ENCODE peak calls at places on chromosome 12, in ten cellular contexts. N is left lung; M is choroid plexus epithelial cell; R is ELR; Y is psoas muscle; X is left ventricle myocardium inferior; I is naive thymus-derived CD4-positive, alpha-beta T cell; P is HEK293T; O is iris pigment epithelial cell; J is HuH-7.5. E is an unnamed sample.

GRCh38 chr12:92002195-92002649 is 143.4 kb downstream of the BTG1 start:
- DNase-seq in N (no peak), M (no peak), R (no peak), Y (no peak), X (no peak), I (no peak), P (no peak), O (no peak), J (no peak), E (no peak)

GRCh38 chr12:31227401-31227981 is 98.5 kb downstream of the SINHCAF start:
- DNase-seq in N (no peak), M (no peak), R (no peak), Y (no peak), X (no peak), I (no peak), P (no peak), O (no peak), J (no peak), E (no peak)

GRCh38 chr12:88897723-88898122 is 317.5 kb upstream of the KITLG start:
- DNase-seq in N (no peak), M (peak; percentile 53), R (peak; percentile 14), Y (no peak), X (no peak), I (no peak), P (no peak), O (peak; percentile 39), J (no peak), E (peak; percentile 21)

GRCh38 chr12:106223485-106224391 is 24.1 kb downstream of the CKAP4 start:
- DNase-seq in N (peak; percentile 70), M (peak; percentile 76), R (peak; percentile 63), Y (peak; percentile 67), X (peak; percentile 63), I (peak; percentile 66), P (peak; percentile 88), O (peak; percentile 54), J (peak; percentile 80), E (no peak)

GRCh38 chr12:81257952-81258551 is 180.2 kb downstream of the ACSS3 start:
- DNase-seq in N (no peak), M (peak; percentile 73), R (peak; percentile 44), Y (no peak), X (no peak), I (no peak), P (peak; percentile 17), O (peak; percentile 58), J (no peak), E (peak; percentile 10)

GRCh38 chr12:81077686-81078441 is at the start of gene ACSS3:
- DNase-seq in N (peak; percentile 56), M (peak; percentile 54), R (peak; percentile 6), Y (peak; percentile 70), X (peak; percentile 75), I (no peak), P (peak; percentile 43), O (peak; percentile 33), J (peak; percentile 32), E (no peak)

GRCh38 chr12:92028039-92028709 is 117.5 kb downstream of the BTG1 start:
- DNase-seq in N (no peak), M (peak; percentile 39), R (no peak), Y (no peak), X (no peak), I (no peak), P (no peak), O (peak; percentile 26), J (no peak), E (no peak)

GRCh38 chr12:11689591-11690158 is 40.2 kb downstream of the ETV6 start:
- DNase-seq in N (no peak), M (no peak), R (no peak), Y (no peak), X (no peak), I (no peak), P (no peak), O (no peak), J (no peak), E (no peak)

GRCh38 chr12:108526482-108527234 is 11.6 kb downstream of the FICD start:
- DNase-seq in N (no peak), M (peak; percentile 65), R (peak; percentile 54), Y (no peak), X (no peak), I (no peak), P (no peak), O (peak; percentile 52), J (no peak), E (no peak)

GRCh38 chr12:88314706-88315105 is 172.6 kb downstream of the TMTC3 start:
- DNase-seq in N (no peak), M (no peak), R (peak; percentile 17), Y (no peak), X (no peak), I (no peak), P (no peak), O (no peak), J (no peak), E (no peak)

GRCh38 chr12:49377386-49377785 is 10.1 kb downstream of the SPATS2 start:
- DNase-seq in N (no peak), M (no peak), R (no peak), Y (no peak), X (no peak), I (no peak), P (no peak), O (no peak), J (no peak), E (no peak)

GRCh38 chr12:47973870-47974269 is 10.5 kb downstream of the TMEM106C start:
- DNase-seq in N (no peak), M (no peak), R (no peak), Y (no peak), X (no peak), I (no peak), P (no peak), O (no peak), J (no peak), E (no peak)

GRCh38 chr12:117231750-117232149 is 41.5 kb upstream of the FBXO21 start:
- DNase-seq in N (no peak), M (no peak), R (no peak), Y (no peak), X (no peak), I (no peak), P (no peak), O (no peak), J (no peak), E (no peak)

GRCh38 chr12:101884174-101884573 is 6.8 kb downstream of the DRAM1 start:
- DNase-seq in N (no peak), M (no peak), R (no peak), Y (no peak), X (no peak), I (no peak), P (no peak), O (no peak), J (no peak), E (no peak)

GRCh38 chr12:107468182-107468581 is 217.4 kb upstream of the PWP1 start:
- DNase-seq in N (no peak), M (no peak), R (no peak), Y (no peak), X (no peak), I (no peak), P (no peak), O (no peak), J (no peak), E (no peak)

GRCh38 chr12:69897744-69898143 is 72.7 kb downstream of the MYRFL start:
- DNase-seq in N (no peak), M (peak; percentile 94), R (peak; percentile 39), Y (peak; percentile 27), X (peak; percentile 58), I (no peak), P (no peak), O (peak; percentile 81), J (no peak), E (peak; percentile 86)

GRCh38 chr12:68932701-68933563 is at the start of gene CPM:
- DNase-seq in N (peak; percentile 84), M (peak; percentile 48), R (peak; percentile 63), Y (peak; percentile 72), X (peak; percentile 67), I (peak; percentile 62), P (peak; percentile 83), O (peak; percentile 23), J (peak; percentile 88), E (peak; percentile 18)